ENCODE peak calls at places on chromosomes 13 and 19, in nine cellular contexts. Y is CD4-positive, alpha-beta T cell; T is stimulated activated CD8-positive, alpha-beta memory T cell treated with anti-CD3 and anti-CD28 coated beads, Interleukin-15, amount 100 ng/mL, for 24 hours; F is NCI-H1048; Q is body of pancreas; K is GM23248; P is MCF 10A; U is fibroblast of gingiva; L is stimulated activated CD4-positive, alpha-beta T cell treated with anti-CD3 and anti-CD28 coated beads, Interleukin-1b, Interleukin-23, amount 100 ng/mL, for 4 hours. D is an unnamed sample.

GRCh38 chr19:50249636-50250035 is 46.2 kb downstream of the MYH14 start:
- DNase-seq in Q (no peak), L (no peak), T (no peak), U (no peak), F (no peak), P (no peak), K (no peak), Y (no peak), D (no peak)

GRCh38 chr19:3958836-3959765 is 11.8 kb downstream of the DAPK3 start:
- DNase-seq in F (no peak), T (no peak), U (no peak), K (no peak), L (no peak), Y (no peak), P (no peak), Q (no peak), D (no peak)

GRCh38 chr19:17041994-17042393 is 15.4 kb upstream of the CPAMD8 start:
- DNase-seq in K (no peak), P (no peak), T (no peak), U (peak; percentile 49), Q (no peak), L (no peak), Y (no peak), F (no peak), D (no peak)

GRCh38 chr13:106526748-106527488 is 8.5 kb downstream of the EFNB2 start:
- DNase-seq in T (no peak), F (no peak), L (no peak), Q (no peak), U (no peak), K (no peak), Y (no peak), P (no peak), D (no peak)

GRCh38 chr13:26503826-26504594 is 53.5 kb upstream of the WASF3 start:
- DNase-seq in F (no peak), Q (no peak), T (no peak), U (no peak), Y (no peak), L (no peak), K (no peak), P (no peak), D (peak; percentile 10)

GRCh38 chr13:94154362-94154761 is 325.1 kb downstream of the DCT start:
- DNase-seq in T (no peak), K (peak; percentile 50), F (no peak), P (peak; percentile 89), L (no peak), Q (peak; percentile 57), U (peak; percentile 89), Y (no peak), D (no peak)

GRCh38 chr13:96238861-96239260 is 149.0 kb downstream of the HS6ST3 start:
- DNase-seq in F (no peak), Q (no peak), P (peak; percentile 47), U (no peak), Y (no peak), K (peak; percentile 12), T (no peak), L (no peak), D (no peak)

GRCh38 chr19:28374971-28375370 is 838.0 kb downstream of the UQCRFS1 start:
- DNase-seq in L (no peak), F (no peak), Y (no peak), Q (no peak), U (no peak), K (no peak), T (no peak), P (no peak), D (no peak)

GRCh38 chr13:109862627-109863026 is 76.2 kb upstream of the IRS2 start:
- DNase-seq in U (peak; percentile 9), Y (no peak), K (peak; percentile 34), L (no peak), F (no peak), P (peak; percentile 8), T (no peak), Q (no peak), D (no peak)

GRCh38 chr19:4639531-4640246 is 373 bp downstream of the TNFAIP8L1 start:
- DNase-seq in Y (no peak), Q (peak; percentile 31), T (no peak), L (no peak), U (no peak), P (peak; percentile 16), K (no peak), F (no peak), D (no peak)

GRCh38 chr13:111551421-111551820 is 231.0 kb downstream of the TEX29 start:
- DNase-seq in T (no peak), Q (peak; percentile 23), L (no peak), P (no peak), F (no peak), K (no peak), U (no peak), Y (no peak), D (no peak)

GRCh38 chr13:27923794-27924528 is 4.2 kb downstream of the PDX1 start:
- DNase-seq in P (no peak), F (no peak), T (no peak), L (no peak), Q (no peak), U (no peak), K (no peak), Y (no peak), D (peak; percentile 22)

GRCh38 chr19:34172661-34173144 is 399 bp downstream of the LSM14A start:
- DNase-seq in U (peak; percentile 14), F (no peak), Q (no peak), P (no peak), K (peak; percentile 70), T (no peak), Y (no peak), L (peak; percentile 22), D (peak; percentile 35)

GRCh38 chr13:38690231-38690630 is 3.4 kb downstream of the FREM2 start:
- DNase-seq in P (no peak), Y (no peak), F (no peak), U (no peak), K (no peak), Q (no peak), L (no peak), T (no peak), D (no peak)

GRCh38 chr13:41384749-41385503 is 72.4 kb upstream of the RGCC start:
- DNase-seq in Y (no peak), F (no peak), K (peak; percentile 45), P (peak; percentile 18), Q (no peak), L (no peak), T (no peak), U (no peak), D (no peak)

GRCh38 chr13:113832204-113832603 is 31.7 kb downstream of the GAS6 start:
- DNase-seq in Q (no peak), L (no peak), U (no peak), T (no peak), F (no peak), Y (no peak), K (no peak), P (peak; percentile 74), D (no peak)

GRCh38 chr13:105165449-105166125 is 1369.9 kb downstream of the EFNB2 start:
- DNase-seq in F (no peak), Q (no peak), Y (no peak), L (no peak), K (no peak), P (peak; percentile 3), U (no peak), T (no peak), D (no peak)

GRCh38 chr19:46429999-46430398 is 1.3 kb upstream of the PNMA8C start:
- DNase-seq in Y (no peak), U (no peak), T (no peak), L (no peak), P (no peak), Q (no peak), K (no peak), F (no peak), D (no peak)

GRCh38 chr19:5150902-5151741 is 182.2 kb downstream of the KDM4B start:
- DNase-seq in P (no peak), U (no peak), T (no peak), K (no peak), L (no peak), F (no peak), Q (no peak), Y (no peak), D (no peak)

GRCh38 chr19:41932259-41933130 is 4.2 kb upstream of the ERFL start:
- DNase-seq in T (no peak), F (no peak), P (no peak), Q (no peak), U (no peak), L (no peak), K (no peak), Y (no peak), D (no peak)

GRCh38 chr19:41225238-41226052 is 6.4 kb downstream of the AXL start:
- DNase-seq in Y (peak; percentile 20), F (no peak), L (peak; percentile 14), T (no peak), P (peak; percentile 99), K (peak; percentile 99), U (peak; percentile 99), Q (peak; percentile 64), D (peak; percentile 76)

GRCh38 chr13:77207943-77208342 is 119.0 kb downstream of the MYCBP2 start:
- DNase-seq in Y (no peak), L (no peak), Q (no peak), T (no peak), U (peak; percentile 81), K (peak; percentile 60), F (no peak), P (no peak), D (no peak)

GRCh38 chr13:94933230-94933751 is 220.9 kb upstream of the SOX21 start:
- DNase-seq in T (no peak), Y (no peak), Q (no peak), P (no peak), K (no peak), F (no peak), L (no peak), U (no peak), D (no peak)

GRCh38 chr19:39253374-39254149 is 4.9 kb upstream of the IFNL4 start:
- DNase-seq in U (no peak), P (no peak), K (no peak), F (no peak), Q (no peak), L (no peak), Y (no peak), T (no peak), D (no peak)

GRCh38 chr19:3458595-3459284 is 21.6 kb downstream of the SMIM24 start:
- DNase-seq in U (no peak), P (no peak), K (peak; percentile 70), F (no peak), Y (no peak), L (no peak), Q (peak; percentile 54), T (no peak), D (no peak)

GRCh38 chr13:74871671-74872070 is 610.3 kb downstream of the TBC1D4 start:
- DNase-seq in Y (no peak), Q (no peak), U (no peak), F (no peak), K (no peak), T (no peak), L (no peak), P (no peak), D (no peak)

GRCh38 chr13:32659736-32660135 is 73.5 kb downstream of the PDS5B start:
- DNase-seq in T (no peak), Q (no peak), F (no peak), P (no peak), L (no peak), K (peak; percentile 6), Y (no peak), U (no peak), D (no peak)

GRCh38 chr19:6092329-6093286 is 17.7 kb downstream of the RFX2 start:
- DNase-seq in F (no peak), L (no peak), Y (no peak), K (peak; percentile 98), P (peak; percentile 88), Q (peak; percentile 85), T (no peak), U (peak; percentile 89), D (no peak)

GRCh38 chr19:2532252-2533071 is 56.5 kb downstream of the GADD45B start:
- DNase-seq in Q (peak; percentile 45), P (peak; percentile 95), L (no peak), U (peak; percentile 71), F (no peak), K (peak; percentile 82), T (no peak), Y (no peak), D (no peak)

GRCh38 chr19:2123682-2124387 is 27.1 kb downstream of the IZUMO4 start:
- DNase-seq in F (no peak), U (no peak), T (no peak), L (no peak), P (no peak), K (peak; percentile 29), Y (no peak), Q (no peak), D (peak; percentile 23)

GRCh38 chr19:4988770-4989251 is 19.9 kb downstream of the KDM4B start:
- DNase-seq in F (no peak), P (no peak), T (no peak), Q (peak; percentile 37), U (peak; percentile 66), Y (no peak), L (no peak), K (peak; percentile 97), D (no peak)